ENCODE peak calls at places on chromosomes 3 and 15, in six cellular contexts. C, L, B, W, N and K are unnamed samples.

GRCh38 chr15:25673972-25674371 is 189.2 kb downstream of the ATP10A start:
- DNase-seq in C (no peak), W (no peak), N (no peak), L (no peak), B (no peak), K (no peak)

GRCh38 chr3:82143661-82144405 is 382.4 kb upstream of the GBE1 start:
- DNase-seq in B (no peak), C (no peak), L (no peak), W (no peak), N (no peak), K (no peak)

GRCh38 chr15:49902791-49903481 is 216.1 kb downstream of the ATP8B4 start:
- DNase-seq in W (peak; percentile 65), C (no peak), L (no peak), B (peak; percentile 66), N (no peak), K (no peak)

GRCh38 chr15:47035756-47036155 is 681.5 kb upstream of the SEMA6D start:
- DNase-seq in N (no peak), W (no peak), C (no peak), L (no peak), B (no peak), K (no peak)

GRCh38 chr3:131526801-131527347 is 24.1 kb upstream of the MRPL3 start:
- DNase-seq in N (peak; percentile 84), C (peak; percentile 87), L (peak; percentile 95), W (peak; percentile 11), B (peak; percentile 19), K (peak; percentile 42)

GRCh38 chr15:77455696-77456293 is 35.1 kb downstream of the HMG20A start:
- DNase-seq in C (no peak), L (no peak), W (peak; percentile 90), N (no peak), B (peak; percentile 87), K (no peak)

GRCh38 chr15:38255690-38256089 is 3.1 kb downstream of the SPRED1 start:
- DNase-seq in B (no peak), C (no peak), W (no peak), N (no peak), L (no peak), K (no peak)

GRCh38 chr3:72763751-72764440 is 84.3 kb downstream of the SHQ1 start:
- DNase-seq in L (no peak), W (no peak), B (no peak), C (no peak), N (no peak), K (no peak)

GRCh38 chr3:112654492-112654891 is 13.5 kb upstream of the CCDC80 start:
- DNase-seq in W (no peak), C (no peak), L (no peak), B (peak; percentile 34), N (no peak), K (no peak)

GRCh38 chr15:84598993-84599392 is 1.8 kb upstream of the ZSCAN2 start:
- DNase-seq in B (peak; percentile 66), C (peak; percentile 75), N (peak; percentile 64), W (peak; percentile 72), L (peak; percentile 64), K (no peak)

GRCh38 chr15:80778621-80778963 is 578 bp upstream of the CEMIP start:
- DNase-seq in W (no peak), L (no peak), N (no peak), C (no peak), B (no peak), K (no peak)

GRCh38 chr15:64343841-64344240 is 12.1 kb downstream of the CSNK1G1 start:
- DNase-seq in W (no peak), C (no peak), N (no peak), B (peak; percentile 64), L (no peak), K (no peak)

GRCh38 chr3:100080573-100080972 is 33.7 kb downstream of the FILIP1L start:
- DNase-seq in N (no peak), W (peak; percentile 49), C (no peak), B (peak; percentile 51), L (no peak), K (no peak)

GRCh38 chr15:57436961-57437360 is 60.7 kb downstream of the CGNL1 start:
- DNase-seq in C (no peak), W (no peak), N (no peak), B (no peak), L (no peak), K (no peak)

GRCh38 chr15:98085003-98085639 is 124.6 kb downstream of the ARRDC4 start:
- DNase-seq in N (no peak), B (peak; percentile 69), W (peak; percentile 56), C (peak; percentile 66), L (no peak), K (peak; percentile 44)

GRCh38 chr3:46856576-46857471 is 6.4 kb downstream of the MYL3 start:
- DNase-seq in B (no peak), N (no peak), W (no peak), C (no peak), L (no peak), K (no peak)

GRCh38 chr3:181886676-181887075 is 175.0 kb downstream of the SOX2 start:
- DNase-seq in L (no peak), C (no peak), N (no peak), B (no peak), W (no peak), K (no peak)

GRCh38 chr3:171039674-171040073 is 13.2 kb upstream of the SLC2A2 start:
- DNase-seq in B (no peak), C (no peak), W (no peak), L (no peak), N (no peak), K (no peak)

GRCh38 chr3:97350976-97351375 is 413.6 kb upstream of the ARL6 start:
- DNase-seq in L (no peak), N (no peak), B (no peak), W (no peak), C (no peak), K (no peak)

GRCh38 chr3:194161181-194162045 is 25.5 kb downstream of the HES1 start:
- DNase-seq in W (no peak), L (no peak), B (no peak), C (peak; percentile 33), N (no peak), K (no peak)

GRCh38 chr3:148389916-148390315 is 307.8 kb upstream of the AGTR1 start:
- DNase-seq in C (no peak), N (no peak), L (no peak), B (peak; percentile 43), W (no peak), K (no peak)

GRCh38 chr15:43270113-43270665 is 3.5 kb upstream of the TGM5 start:
- DNase-seq in N (no peak), W (no peak), L (no peak), C (no peak), B (no peak), K (no peak)

GRCh38 chr3:75262661-75263060 is 401.5 kb upstream of the FRG2C start:
- DNase-seq in B (no peak), W (no peak), N (no peak), C (no peak), L (no peak), K (no peak)

GRCh38 chr3:122021811-122022401 is at the start of gene ILDR1:
- DNase-seq in L (peak; percentile 71), N (peak; percentile 79), B (no peak), C (no peak), W (no peak), K (no peak)

GRCh38 chr3:134998855-134999254 is 203.8 kb downstream of the EPHB1 start:
- DNase-seq in B (no peak), W (no peak), N (no peak), C (no peak), L (no peak), K (no peak)

GRCh38 chr3:194339356-194339755 is 11.8 kb downstream of the CPN2 start:
- DNase-seq in B (no peak), C (peak; percentile 72), N (no peak), W (no peak), L (peak; percentile 68), K (no peak)

GRCh38 chr3:149812606-149813366 is at the start of gene RNF13:
- DNase-seq in B (peak; percentile 94), C (peak; percentile 95), W (peak; percentile 96), N (peak; percentile 94), L (peak; percentile 93), K (peak; percentile 85)
- H4K8ac ChIP-seq in B (peak within 1 kb of the TSS; percentile 76), C (no peak within 1 kb of the TSS), W (peak within 1 kb of the TSS; percentile 99), N (peak within 1 kb of the TSS; percentile 74), L (no peak within 1 kb of the TSS), K (no peak within 1 kb of the TSS)

DNA sequence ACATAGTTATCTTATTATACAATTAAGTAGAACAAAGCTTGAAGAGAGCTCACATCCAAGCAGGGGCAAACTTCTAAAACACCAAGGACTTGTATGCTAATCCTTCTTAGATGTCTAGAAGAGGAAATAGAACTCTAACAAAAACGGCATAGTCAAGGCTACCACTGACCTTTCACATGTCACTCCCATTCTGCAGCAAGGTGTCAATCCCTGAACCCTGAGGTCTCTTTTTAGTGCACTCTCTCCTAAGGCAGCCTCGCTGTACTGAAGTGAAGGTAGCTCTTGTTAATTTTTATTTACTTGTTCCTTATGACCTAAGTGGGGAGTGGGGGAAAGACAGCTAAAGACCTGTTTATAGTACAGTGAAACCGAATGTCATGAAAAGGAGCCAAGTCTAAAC is 506.5 kb downstream of the FOXP1 start:
- DNase-seq in N (no peak), B (no peak), C (no peak), W (no peak), L (no peak), K (no peak)
- H3K4me1 ChIP-seq in N (peaks cover 11% of the 10 kb centered on the region), B (peaks cover 17% of the 10 kb centered on the region), C (no peaks in the 10 kb centered on the region), W (peaks cover 3% of the 10 kb centered on the region), L (peaks cover 15% of the 10 kb centered on the region), K (peaks cover 8% of the 10 kb centered on the region)

GRCh38 chr15:40353697-40354096 is 2.9 kb downstream of the PHGR1 start:
- DNase-seq in B (no peak), C (no peak), L (no peak), N (no peak), W (no peak), K (no peak)

GRCh38 chr15:40357723-40358491 is at the start of gene DISP2:
- DNase-seq in N (peak; percentile 98), B (peak; percentile 67), W (peak; percentile 80), L (peak; percentile 91), C (peak; percentile 87), K (peak; percentile 90)

GRCh38 chr15:40357246-40357645 is 773 bp upstream of the DISP2 start:
- DNase-seq in C (no peak), B (no peak), W (no peak), N (no peak), L (no peak), K (no peak)

GRCh38 chr15:40354408-40355171 is 3.4 kb upstream of the DISP2 start:
- DNase-seq in L (peak; percentile 71), N (peak; percentile 74), B (peak; percentile 39), W (peak; percentile 48), C (peak; percentile 60), K (no peak)

GRCh38 chr15:40355976-40356585 is 1.9 kb upstream of the DISP2 start:
- DNase-seq in N (no peak), B (no peak), L (no peak), W (no peak), C (no peak), K (no peak)
- H3K23ac ChIP-seq in N (no peak overlapping the region), B (no peak overlapping the region), L (no peak overlapping the region), W (no peak overlapping the region), C (no peak overlapping the region), K (no peak overlapping the region)

GRCh38 chr3:141644931-141645330 is 93.2 kb upstream of the RNF7 start:
- DNase-seq in C (peak; percentile 93), L (peak; percentile 93), B (peak; percentile 51), N (peak; percentile 97), W (peak; percentile 51), K (peak; percentile 23)
- H4K8ac ChIP-seq in C (no peak overlapping the region), L (no peak overlapping the region), B (no peak overlapping the region), N (no peak overlapping the region), W (no peak overlapping the region), K (peak overlapping the region; percentile 86)